ENCODE peak calls at places on chromosomes 5 and 9, in seven cellular contexts. U, G, Z, M, C, D and E are unnamed samples.

GRCh38 chr5:893137-893506 is 438 bp downstream of the TRIP13 start:
- DNase-seq in U (no peak), G (peak; percentile 53), Z (no peak), M (peak; percentile 62), C (no peak), D (no peak), E (no peak)

GRCh38 chr5:150129813-150130492 is 25.7 kb downstream of the PDGFRB start:
- DNase-seq in U (peak; percentile 43), G (peak; percentile 88), Z (peak; percentile 67), M (peak; percentile 92), C (no peak), D (no peak), E (peak; percentile 82)

GRCh38 chr9:899440-900184 is 58.1 kb downstream of the DMRT1 start:
- DNase-seq in U (no peak), G (no peak), Z (no peak), M (no peak), C (no peak), D (peak; percentile 36), E (no peak)

GRCh38 chr5:162209005-162209605 is 141.5 kb downstream of the GABRG2 start:
- DNase-seq in U (peak; percentile 24), G (no peak), Z (peak; percentile 25), M (peak; percentile 42), C (peak; percentile 60), D (peak; percentile 24), E (peak; percentile 87)

GRCh38 chr5:173196133-173196952 is 38.7 kb downstream of the NKX2-5 start:
- DNase-seq in U (no peak), G (peak; percentile 29), Z (peak; percentile 82), M (no peak), C (no peak), D (no peak), E (no peak)

GRCh38 chr5:73434461-73434860 is 14.1 kb downstream of the FOXD1 start:
- DNase-seq in U (no peak), G (no peak), Z (no peak), M (no peak), C (no peak), D (no peak), E (no peak)

GRCh38 chr5:137888489-137888874 is 775 bp upstream of the PKD2L2 start:
- DNase-seq in U (no peak), G (no peak), Z (no peak), M (peak; percentile 44), C (no peak), D (no peak), E (no peak)

GRCh38 chr9:101388507-101388993 is 3.7 kb upstream of the BAAT start:
- DNase-seq in U (no peak), G (no peak), Z (peak; percentile 73), M (no peak), C (no peak), D (no peak), E (no peak)

GRCh38 chr9:128683340-128684064 is 5.5 kb upstream of the SET start:
- DNase-seq in U (no peak), G (no peak), Z (no peak), M (no peak), C (peak; percentile 92), D (no peak), E (no peak)

GRCh38 chr5:54959673-54960418 is 25.5 kb downstream of the ESM1 start:
- DNase-seq in U (peak; percentile 4), G (peak; percentile 26), Z (peak; percentile 5), M (no peak), C (peak; percentile 7), D (no peak), E (peak; percentile 41)

GRCh38 chr5:149002761-149003689 is 59.8 kb downstream of the SH3TC2 start:
- DNase-seq in U (no peak), G (no peak), Z (no peak), M (no peak), C (no peak), D (no peak), E (no peak)

GRCh38 chr9:73149371-73150067 is 2.1 kb upstream of the ANXA1 start:
- DNase-seq in U (peak; percentile 69), G (peak; percentile 51), Z (no peak), M (no peak), C (no peak), D (peak; percentile 21), E (no peak)

GRCh38 chr9:6780690-6781089 is 22.9 kb downstream of the KDM4C start:
- DNase-seq in U (no peak), G (no peak), Z (no peak), M (no peak), C (no peak), D (no peak), E (no peak)

DNA sequence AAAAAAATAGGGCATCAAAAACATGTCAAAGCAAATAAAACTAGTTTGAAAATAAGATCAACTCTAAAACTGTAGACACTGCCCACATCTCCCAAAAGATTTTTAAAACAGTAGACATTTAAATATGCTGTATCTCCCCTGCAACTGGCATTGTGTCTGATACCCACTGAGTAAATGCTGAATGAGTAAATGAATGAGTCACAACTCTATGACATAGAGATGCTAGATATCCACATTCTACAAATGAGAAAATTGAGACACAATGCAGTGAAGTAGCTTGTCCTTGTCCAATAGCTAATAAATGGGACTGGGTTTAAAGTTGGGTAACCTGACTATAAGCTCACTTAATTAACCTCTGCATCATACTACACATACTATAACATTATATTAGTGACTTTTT is 14.0 kb upstream of the MAP1B start:
- DNase-seq in U (no peak), G (no peak), Z (no peak), M (no peak), C (no peak), D (no peak), E (no peak)
- TF ChIP-seq JUND in U (no peak), G (no peak), Z (no peak), M (peak; percentile 79), C (no peak), D (no peak), E (no peak)

GRCh38 chr5:6715758-6716633 is 2.8 kb downstream of the TENT4A start:
- DNase-seq in U (no peak), G (no peak), Z (no peak), M (no peak), C (no peak), D (no peak), E (no peak)
- TF ChIP-seq JUND in U (no peak), G (no peak), Z (no peak), M (no peak), C (no peak), D (no peak), E (no peak)

GRCh38 chr9:134283692-134284265 is 42.5 kb upstream of the RXRA start:
- DNase-seq in U (no peak), G (no peak), Z (no peak), M (peak; percentile 30), C (no peak), D (no peak), E (no peak)

GRCh38 chr9:134285215-134285845 is 40.9 kb upstream of the RXRA start:
- DNase-seq in U (no peak), G (no peak), Z (no peak), M (no peak), C (no peak), D (no peak), E (no peak)

GRCh38 chr9:134283111-134283515 is 43.1 kb upstream of the RXRA start:
- DNase-seq in U (no peak), G (no peak), Z (no peak), M (no peak), C (no peak), D (no peak), E (no peak)

GRCh38 chr9:134284741-134285140 is 41.5 kb upstream of the RXRA start:
- DNase-seq in U (no peak), G (no peak), Z (no peak), M (no peak), C (no peak), D (no peak), E (no peak)

DNA sequence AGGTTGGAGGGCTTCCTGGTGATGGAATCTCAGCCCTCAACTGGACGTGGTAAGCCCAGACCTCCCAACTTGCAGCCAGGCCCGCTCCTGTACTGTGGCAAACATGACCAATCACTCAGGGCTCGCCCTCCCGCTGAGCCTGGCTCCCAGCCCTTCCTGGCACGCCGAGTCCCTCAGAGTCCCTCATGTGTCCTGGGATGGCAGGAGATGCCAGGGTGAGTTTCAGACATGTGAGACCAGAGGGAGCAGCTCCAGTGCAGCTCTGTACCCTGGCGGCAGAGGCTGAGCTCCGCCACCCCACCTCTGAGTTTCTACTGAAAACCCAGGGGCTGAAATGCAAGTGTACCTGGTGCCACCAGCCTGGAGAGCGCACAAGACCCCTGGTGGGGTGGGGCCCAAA is 42.0 kb upstream of the RXRA start:
- DNase-seq in U (no peak), G (no peak), Z (no peak), M (peak; percentile 29), C (no peak), D (no peak), E (no peak)
- TF ChIP-seq JUND in U (no peak), G (no peak), Z (no peak), M (no peak), C (no peak), D (no peak), E (no peak)

GRCh38 chr9:94681508-94681907 is 42.2 kb upstream of the FBP1 start:
- DNase-seq in U (peak; percentile 54), G (peak; percentile 65), Z (peak; percentile 73), M (peak; percentile 87), C (peak; percentile 19), D (peak; percentile 17), E (peak; percentile 81)
- TF ChIP-seq JUND in U (no peak), G (no peak), Z (no peak), M (no peak), C (no peak), D (no peak), E (no peak)

GRCh38 chr9:113409481-113409880 is 994 bp downstream of the POLE3 start:
- DNase-seq in U (no peak), G (no peak), Z (no peak), M (no peak), C (no peak), D (no peak), E (peak; percentile 10)

GRCh38 chr9:113401027-113401792 is at the start of gene ALAD:
- DNase-seq in U (peak; percentile 94), G (peak; percentile 99), Z (peak; percentile 95), M (peak; percentile 100), C (peak; percentile 93), D (peak; percentile 87), E (peak; percentile 94)

GRCh38 chr9:113398796-113399195 is 2.3 kb downstream of the ALAD start:
- DNase-seq in U (no peak), G (no peak), Z (no peak), M (no peak), C (no peak), D (no peak), E (no peak)

GRCh38 chr9:113399646-113400200 is 1.4 kb downstream of the ALAD start:
- DNase-seq in U (no peak), G (no peak), Z (no peak), M (no peak), C (no peak), D (no peak), E (no peak)

GRCh38 chr9:113403651-113404050 is 2.6 kb upstream of the ALAD start:
- DNase-seq in U (no peak), G (no peak), Z (no peak), M (no peak), C (no peak), D (no peak), E (no peak)
- TF ChIP-seq JUND in U (no peak), G (no peak), Z (no peak), M (no peak), C (no peak), D (no peak), E (no peak)